ENCODE peak calls at places on chromosomes 2 and 18, in six cellular contexts. E, O, A, Y, S and M are unnamed samples.

GRCh38 chr2:102788880-102789250 is 27.0 kb downstream of the TMEM182 start:
- DNase-seq in E (no peak), O (no peak), A (no peak), Y (no peak), S (no peak), M (no peak)

GRCh38 chr2:45134726-45135125 is 125.5 kb upstream of the SIX2 start:
- DNase-seq in E (no peak), O (no peak), A (no peak), Y (no peak), S (peak), M (no peak)

GRCh38 chr2:216478151-216478550 is 20.5 kb upstream of the RPL37A start:
- DNase-seq in E (no peak), O (no peak), A (no peak), Y (peak), S (no peak), M (no peak)

GRCh38 chr2:119158563-119159347 is at the start of gene C1QL2:
- DNase-seq in E (no peak), O (no peak), A (no peak), Y (no peak), S (no peak), M (no peak)

GRCh38 chr18:3554811-3555427 is 104.9 kb downstream of the TGIF1 start:
- DNase-seq in E (no peak), O (no peak), A (no peak), Y (no peak), S (no peak), M (no peak)

GRCh38 chr2:205716126-205716525 is 33.8 kb downstream of the NRP2 start:
- DNase-seq in E (no peak), O (no peak), A (no peak), Y (no peak), S (no peak), M (no peak)

GRCh38 chr2:39379643-39380524 is 57.2 kb downstream of the MAP4K3 start:
- DNase-seq in E (no peak), O (no peak), A (no peak), Y (peak), S (peak), M (peak)

GRCh38 chr2:36520431-36520830 is 77.5 kb downstream of the FEZ2 start:
- DNase-seq in E (no peak), O (no peak), A (no peak), Y (no peak), S (no peak), M (no peak)

GRCh38 chr2:172698041-172698863 is 37.4 kb upstream of the RAPGEF4 start:
- DNase-seq in E (no peak), O (no peak), A (no peak), Y (peak), S (peak), M (no peak)

GRCh38 chr18:12309683-12310198 is 1.7 kb downstream of the TUBB6 start:
- DNase-seq in E (no peak), O (no peak), A (no peak), Y (no peak), S (peak), M (no peak)

GRCh38 chr2:45968946-45969584 is 317.6 kb downstream of the PRKCE start:
- DNase-seq in E (no peak), O (peak), A (no peak), Y (no peak), S (no peak), M (no peak)

GRCh38 chr18:10852610-10853303 is 296.6 kb downstream of the PIEZO2 start:
- DNase-seq in E (no peak), O (no peak), A (no peak), Y (no peak), S (no peak), M (no peak)

GRCh38 chr2:113858764-113859163 is 31.1 kb upstream of the ACTR3 start:
- DNase-seq in E (no peak), O (no peak), A (no peak), Y (peak), S (no peak), M (no peak)

GRCh38 chr2:222861411-222862067 is 703 bp downstream of the ACSL3 start:
- DNase-seq in E (peak), O (no peak), A (peak), Y (no peak), S (peak), M (no peak)

GRCh38 chr2:64850641-64851040 is 138.6 kb upstream of the SLC1A4 start:
- DNase-seq in E (no peak), O (no peak), A (no peak), Y (no peak), S (no peak), M (no peak)

GRCh38 chr2:195818521-195818920 is 161.5 kb downstream of the SLC39A10 start:
- DNase-seq in E (no peak), O (no peak), A (no peak), Y (peak), S (no peak), M (no peak)

GRCh38 chr2:18829331-18829902 is 240.0 kb upstream of the NT5C1B start:
- DNase-seq in E (no peak), O (no peak), A (no peak), Y (peak), S (no peak), M (no peak)

GRCh38 chr2:75074708-75075107 is 116.3 kb downstream of the POLE4 start:
- DNase-seq in E (no peak), O (no peak), A (no peak), Y (no peak), S (no peak), M (no peak)

GRCh38 chr18:76619342-76620315 is 124.6 kb upstream of the ZNF516 start:
- DNase-seq in E (no peak), O (peak), A (no peak), Y (peak), S (peak), M (no peak)

GRCh38 chr2:157751462-157752058 is 122.9 kb upstream of the ACVR1C start:
- DNase-seq in E (no peak), O (no peak), A (peak), Y (no peak), S (peak), M (no peak)

GRCh38 chr2:13001408-13001807 is 284.7 kb downstream of the TRIB2 start:
- DNase-seq in E (no peak), O (no peak), A (no peak), Y (no peak), S (no peak), M (no peak)

GRCh38 chr2:6186332-6187100 is 494.3 kb downstream of the SOX11 start:
- DNase-seq in E (no peak), O (no peak), A (no peak), Y (no peak), S (no peak), M (no peak)

GRCh38 chr2:222305510-222306392 is 7.0 kb upstream of the PAX3 start:
- DNase-seq in E (no peak), O (no peak), A (no peak), Y (no peak), S (peak), M (no peak)

GRCh38 chr2:197972017-197972416 is 167.6 kb downstream of the PLCL1 start:
- DNase-seq in E (no peak), O (no peak), A (no peak), Y (peak), S (no peak), M (no peak)

GRCh38 chr18:21722687-21723086 is 17.9 kb upstream of the MIB1 start:
- DNase-seq in E (no peak), O (no peak), A (no peak), Y (no peak), S (no peak), M (no peak)

GRCh38 chr2:216956820-216957493 is 97.1 kb upstream of the TNP1 start:
- DNase-seq in E (no peak), O (no peak), A (no peak), Y (peak), S (no peak), M (no peak)

GRCh38 chr2:120221616-120222015 is 1.6 kb downstream of the TMEM185B start:
- DNase-seq in E (no peak), O (no peak), A (no peak), Y (no peak), S (no peak), M (no peak)

GRCh38 chr2:107132141-107132540 is 246.2 kb upstream of the ST6GAL2 start:
- DNase-seq in E (no peak), O (no peak), A (no peak), Y (no peak), S (peak), M (no peak)

GRCh38 chr2:28101892-28102291 is 211.4 kb downstream of the BABAM2 start:
- DNase-seq in E (no peak), O (no peak), A (no peak), Y (no peak), S (no peak), M (no peak)

GRCh38 chr2:202261531-202261930 is 4.0 kb upstream of the NOP58 start:
- DNase-seq in E (no peak), O (no peak), A (no peak), Y (peak), S (no peak), M (no peak)

GRCh38 chr2:64799592-64800252 is 146.0 kb upstream of the SERTAD2 start:
- DNase-seq in E (no peak), O (no peak), A (no peak), Y (no peak), S (no peak), M (no peak)

GRCh38 chr2:45889053-45889452 is 237.6 kb downstream of the PRKCE start:
- DNase-seq in E (peak), O (no peak), A (peak), Y (no peak), S (no peak), M (no peak)